ENCODE peak calls at places on chromosomes 5 and 9, in five cellular contexts. One of them, this sample, is unnamed.
A peak's percentile ranks its signal among the peaks of the same experiment; 100 is the strongest.

GRCh38 chr5:135887881-135888614 is 7.6 kb downstream of the IL9 start:
- DNase-seq in activated CD4-positive, alpha-beta T cell treated with anti-CD3 and anti-CD28 coated beads for 48 hours: no peak
- DNase-seq in immature natural killer cell: no peak
- DNase-seq in hypothalamus: no peak
- DNase-seq in ELF-1: peak; percentile 77
- DNase-seq in this sample: no peak

GRCh38 chr9:132160802-132161742 is 786 bp upstream of the NTNG2 start:
- DNase-seq in ELF-1: no peak
- DNase-seq in hypothalamus: no peak
- DNase-seq in activated CD4-positive, alpha-beta T cell treated with anti-CD3 and anti-CD28 coated beads for 48 hours: peak; percentile 67
- DNase-seq in immature natural killer cell: peak; percentile 79
- DNase-seq in this sample: peak; percentile 60

GRCh38 chr5:128455861-128456361 is 82.1 kb downstream of the FBN2 start:
- DNase-seq in immature natural killer cell: no peak
- DNase-seq in ELF-1: peak; percentile 20
- DNase-seq in hypothalamus: no peak
- DNase-seq in activated CD4-positive, alpha-beta T cell treated with anti-CD3 and anti-CD28 coated beads for 48 hours: no peak
- DNase-seq in this sample: no peak

GRCh38 chr9:32500768-32501167 is 25.2 kb downstream of the RIGI start:
- DNase-seq in ELF-1: no peak
- DNase-seq in hypothalamus: no peak
- DNase-seq in activated CD4-positive, alpha-beta T cell treated with anti-CD3 and anti-CD28 coated beads for 48 hours: no peak
- DNase-seq in immature natural killer cell: no peak
- DNase-seq in this sample: no peak

GRCh38 chr9:5817776-5818336 is 15.1 kb downstream of the ERMP1 start:
- DNase-seq in ELF-1: peak; percentile 14
- DNase-seq in activated CD4-positive, alpha-beta T cell treated with anti-CD3 and anti-CD28 coated beads for 48 hours: no peak
- DNase-seq in immature natural killer cell: no peak
- DNase-seq in hypothalamus: no peak
- DNase-seq in this sample: no peak

GRCh38 chr5:132475939-132476852 is 14.4 kb downstream of the IRF1 start:
- DNase-seq in activated CD4-positive, alpha-beta T cell treated with anti-CD3 and anti-CD28 coated beads for 48 hours: peak; percentile 5
- DNase-seq in hypothalamus: no peak
- DNase-seq in ELF-1: no peak
- DNase-seq in immature natural killer cell: peak; percentile 36
- DNase-seq in this sample: peak; percentile 22

GRCh38 chr5:88093765-88094164 is 174.9 kb downstream of the TMEM161B start:
- DNase-seq in activated CD4-positive, alpha-beta T cell treated with anti-CD3 and anti-CD28 coated beads for 48 hours: no peak
- DNase-seq in ELF-1: no peak
- DNase-seq in hypothalamus: no peak
- DNase-seq in immature natural killer cell: no peak
- DNase-seq in this sample: no peak

GRCh38 chr5:170603578-170604565 is 100.1 kb downstream of the KCNIP1 start:
- DNase-seq in immature natural killer cell: no peak
- DNase-seq in ELF-1: peak; percentile 72
- DNase-seq in activated CD4-positive, alpha-beta T cell treated with anti-CD3 and anti-CD28 coated beads for 48 hours: peak; percentile 78
- DNase-seq in hypothalamus: no peak
- DNase-seq in this sample: no peak

GRCh38 chr5:930853-931252 is 38.2 kb downstream of the TRIP13 start:
- DNase-seq in activated CD4-positive, alpha-beta T cell treated with anti-CD3 and anti-CD28 coated beads for 48 hours: no peak
- DNase-seq in ELF-1: no peak
- DNase-seq in hypothalamus: no peak
- DNase-seq in immature natural killer cell: no peak
- DNase-seq in this sample: no peak

GRCh38 chr9:74804018-74804385 is 83.7 kb downstream of the TRPM6 start:
- DNase-seq in immature natural killer cell: no peak
- DNase-seq in hypothalamus: no peak
- DNase-seq in activated CD4-positive, alpha-beta T cell treated with anti-CD3 and anti-CD28 coated beads for 48 hours: no peak
- DNase-seq in ELF-1: no peak
- DNase-seq in this sample: no peak

GRCh38 chr5:107514305-107514704 is 156.4 kb downstream of the EFNA5 start:
- DNase-seq in ELF-1: no peak
- DNase-seq in hypothalamus: no peak
- DNase-seq in activated CD4-positive, alpha-beta T cell treated with anti-CD3 and anti-CD28 coated beads for 48 hours: no peak
- DNase-seq in immature natural killer cell: no peak
- DNase-seq in this sample: no peak

GRCh38 chr5:55570026-55570425 is 35.3 kb upstream of the PLPP1 start:
- DNase-seq in activated CD4-positive, alpha-beta T cell treated with anti-CD3 and anti-CD28 coated beads for 48 hours: no peak
- DNase-seq in immature natural killer cell: no peak
- DNase-seq in hypothalamus: no peak
- DNase-seq in ELF-1: peak; percentile 42
- DNase-seq in this sample: no peak

GRCh38 chr9:37302277-37302676 is 120.2 kb upstream of the GRHPR start:
- DNase-seq in ELF-1: no peak
- DNase-seq in hypothalamus: no peak
- DNase-seq in activated CD4-positive, alpha-beta T cell treated with anti-CD3 and anti-CD28 coated beads for 48 hours: peak; percentile 36
- DNase-seq in immature natural killer cell: peak; percentile 72
- DNase-seq in this sample: peak; percentile 37

GRCh38 chr5:151298063-151298462 is 5.5 kb downstream of the SLC36A3 start:
- DNase-seq in ELF-1: peak; percentile 82
- DNase-seq in hypothalamus: no peak
- DNase-seq in immature natural killer cell: peak; percentile 25
- DNase-seq in activated CD4-positive, alpha-beta T cell treated with anti-CD3 and anti-CD28 coated beads for 48 hours: peak; percentile 19
- DNase-seq in this sample: peak; percentile 2

GRCh38 chr5:39570418-39571027 is 145.7 kb upstream of the DAB2 start:
- DNase-seq in activated CD4-positive, alpha-beta T cell treated with anti-CD3 and anti-CD28 coated beads for 48 hours: no peak
- DNase-seq in ELF-1: no peak
- DNase-seq in hypothalamus: no peak
- DNase-seq in immature natural killer cell: peak; percentile 25
- DNase-seq in this sample: no peak